ENCODE peak calls at places on chromosomes 12 and 14, in five cellular contexts. O, K, M, H and C are unnamed samples. For H3K4me1, the result is how much of the 10 kb centered on the place peaks cover.

GRCh38 chr12:12181516-12181915 is 85.3 kb downstream of the LRP6 start:
- DNase-seq in O (no peak), K (no peak), M (no peak), H (peak), C (no peak)

GRCh38 chr14:102215522-102216250 is 76.0 kb downstream of the WDR20 start:
- DNase-seq in O (no peak), K (no peak), M (no peak), H (peak), C (no peak)

GRCh38 chr12:30138483-30138882 is 354.7 kb upstream of the TMTC1 start:
- DNase-seq in O (no peak), K (no peak), M (no peak), H (no peak), C (no peak)

GRCh38 chr12:124525927-124526692 is 41.3 kb downstream of the NCOR2 start:
- DNase-seq in O (no peak), K (no peak), M (no peak), H (no peak), C (no peak)

GRCh38 chr14:94685681-94686485 is 73.7 kb downstream of the SERPINA3 start:
- DNase-seq in O (peak), K (no peak), M (no peak), H (no peak), C (no peak)

GRCh38 chr12:89783321-89784060 is 74.9 kb upstream of the ATP2B1 start:
- DNase-seq in O (no peak), K (no peak), M (no peak), H (peak), C (no peak)

GRCh38 chr12:108333898-108334699 is 5.0 kb downstream of the CMKLR1 start:
- DNase-seq in O (no peak), K (no peak), M (no peak), H (peak), C (no peak)

GRCh38 chr12:94033112-94033511 is 115.3 kb upstream of the PLXNC1 start:
- DNase-seq in O (no peak), K (no peak), M (no peak), H (no peak), C (no peak)

GRCh38 chr14:99754141-99755067 is 38.8 kb upstream of the EML1 start:
- DNase-seq in O (no peak), K (no peak), M (no peak), H (peak), C (peak)

GRCh38 chr12:90896164-90896563 is 58.8 kb downstream of the CCER1 start:
- DNase-seq in O (no peak), K (no peak), M (no peak), H (peak), C (no peak)

GRCh38 chr12:92503977-92504966 is 198.5 kb upstream of the PLEKHG7 start:
- DNase-seq in O (no peak), K (no peak), M (peak), H (no peak), C (no peak)

GRCh38 chr12:107884769-107885694 is 110.5 kb downstream of the ASCL4 start:
- DNase-seq in O (no peak), K (no peak), M (peak), H (peak), C (peak)

GRCh38 chr14:39469094-39469710 is 37.0 kb upstream of the FBXO33 start:
- DNase-seq in O (no peak), K (no peak), M (no peak), H (no peak), C (no peak)

GRCh38 chr14:34857689-34858449 is 17.3 kb downstream of the BAZ1A start:
- DNase-seq in O (no peak), K (no peak), M (no peak), H (no peak), C (no peak)

GRCh38 chr12:14768823-14769405 is 34.4 kb downstream of the WBP11 start:
- DNase-seq in O (no peak), K (no peak), M (peak), H (peak), C (peak)

GRCh38 chr12:33586576-33586975 is 147.0 kb upstream of the SYT10 start:
- DNase-seq in O (no peak), K (no peak), M (no peak), H (no peak), C (no peak)

GRCh38 chr14:81062816-81063215 is 107.4 kb downstream of the TSHR start:
- DNase-seq in O (no peak), K (no peak), M (no peak), H (peak), C (no peak)

GRCh38 chr12:132483612-132484011 is 6.3 kb upstream of the FBRSL1 start:
- DNase-seq in O (no peak), K (no peak), M (no peak), H (no peak), C (no peak)

GRCh38 chr14:101709962-101710891 is 51.3 kb upstream of the PPP2R5C start:
- DNase-seq in O (peak), K (no peak), M (peak), H (no peak), C (no peak)

GRCh38 chr14:49461529-49462401 is 124.4 kb downstream of the RPS29 start:
- DNase-seq in O (no peak), K (peak), M (peak), H (peak), C (no peak)

GRCh38 chr14:50928002-50928635 is 16.2 kb downstream of the PYGL start:
- DNase-seq in O (no peak), K (no peak), M (no peak), H (peak), C (no peak)

GRCh38 chr12:123071401-123072304 is 79.2 kb downstream of the PITPNM2 start:
- DNase-seq in O (peak), K (no peak), M (no peak), H (no peak), C (no peak)

GRCh38 chr12:16555630-16556029 is 50.3 kb downstream of the LMO3 start:
- DNase-seq in O (no peak), K (no peak), M (no peak), H (peak), C (no peak)

GRCh38 chr14:76489667-76490066 is 113.7 kb downstream of the ESRRB start:
- DNase-seq in O (no peak), K (no peak), M (no peak), H (no peak), C (no peak)

GRCh38 chr12:110641512-110641911 is 27.6 kb downstream of the TCTN1 start:
- DNase-seq in O (no peak), K (no peak), M (no peak), H (no peak), C (no peak)

GRCh38 chr14:100679707-100680438 is 46.8 kb upstream of the DLK1 start:
- DNase-seq in O (no peak), K (no peak), M (no peak), H (peak), C (no peak)

GRCh38 chr12:6428326-6428725 is 16.4 kb upstream of the CD27 start:
- DNase-seq in O (no peak), K (no peak), M (no peak), H (no peak), C (no peak)

GRCh38 chr12:6434205-6435180 is 10.3 kb upstream of the CD27 start:
- DNase-seq in O (peak), K (peak), M (no peak), H (no peak), C (no peak)

GRCh38 chr12:6430124-6430989 is 14.4 kb upstream of the CD27 start:
- DNase-seq in O (peak), K (peak), M (peak), H (peak), C (peak)

GRCh38 chr12:6432991-6433390 is 11.8 kb upstream of the CD27 start:
- DNase-seq in O (no peak), K (peak), M (no peak), H (no peak), C (no peak)

GRCh38 chr12:6430990-6431353 is 13.8 kb upstream of the CD27 start:
- DNase-seq in O (peak), K (no peak), M (peak), H (peak), C (no peak)
- H3K4me1 ChIP-seq in O (under half), K (half or more), M (under half), H (under half), C (under half)

GRCh38 chr14:33017016-33017415 is 78.3 kb downstream of the NPAS3 start:
- DNase-seq in O (no peak), K (no peak), M (no peak), H (no peak), C (no peak)

GRCh38 chr14:33019346-33019745 is 80.7 kb downstream of the NPAS3 start:
- DNase-seq in O (no peak), K (no peak), M (no peak), H (no peak), C (no peak)

GRCh38 chr14:33014710-33015109 is 76.0 kb downstream of the NPAS3 start:
- DNase-seq in O (no peak), K (no peak), M (no peak), H (no peak), C (no peak)

DNA sequence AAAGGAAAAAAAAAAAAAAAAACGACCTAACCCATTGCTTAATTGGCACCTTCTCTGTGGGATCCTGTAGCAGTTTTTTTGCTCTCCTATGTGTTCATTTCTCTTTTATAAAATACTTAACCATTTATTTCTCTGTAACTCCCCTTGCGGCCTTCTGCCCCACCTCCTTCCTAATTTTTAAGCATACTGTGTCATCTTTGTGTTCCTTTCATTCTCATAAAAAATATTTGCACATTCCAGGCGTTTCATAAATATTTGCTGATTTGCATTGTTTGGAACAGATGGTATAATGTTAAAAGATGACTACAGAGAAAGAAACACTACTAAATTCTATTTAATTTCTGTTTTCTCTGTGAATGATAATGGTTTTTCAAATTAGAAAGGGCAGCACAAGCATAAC is 77.9 kb downstream of the NPAS3 start:
- DNase-seq in O (no peak), K (no peak), M (no peak), H (peak), C (no peak)
- H3K27ac ChIP-seq in O (no peak), K (no peak), M (no peak), H (no peak), C (no peak)

DNA sequence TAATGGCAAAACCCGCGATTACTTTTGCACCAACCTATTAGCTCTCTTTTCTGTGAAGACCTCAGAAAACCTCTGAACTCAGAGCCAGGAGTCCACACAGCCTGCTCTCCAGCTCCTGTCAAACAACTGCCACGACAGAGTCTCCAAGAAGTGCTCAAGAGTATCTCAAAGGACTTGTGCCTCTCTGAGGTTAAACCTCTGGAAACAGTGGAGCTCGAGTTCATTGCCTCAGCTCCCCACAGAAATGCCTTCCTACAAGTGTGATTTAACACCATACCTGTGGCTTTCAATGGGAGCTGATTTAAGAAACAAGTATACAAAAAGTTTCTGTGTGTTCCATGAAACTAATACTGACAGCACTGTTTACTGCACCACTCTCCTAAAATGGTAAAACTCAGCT is 20.1 kb downstream of the ACTN1 start:
- DNase-seq in O (no peak), K (no peak), M (no peak), H (no peak), C (no peak)
- H3K4me1 ChIP-seq in O (half or more), K (half or more), M (half or more), H (half or more), C (half or more)

GRCh38 chr12:126890097-126890496 is 1376.9 kb upstream of the TMEM132C start:
- DNase-seq in O (no peak), K (no peak), M (no peak), H (no peak), C (no peak)
- H3K27ac ChIP-seq in O (no peak), K (no peak), M (no peak), H (no peak), C (no peak)

GRCh38 chr12:47273191-47273626 is 193.4 kb upstream of the AMIGO2 start:
- DNase-seq in O (no peak), K (no peak), M (no peak), H (no peak), C (no peak)
- H3K4me1 ChIP-seq in O (under half), K (half or more), M (under half), H (half or more), C (under half)

DNA sequence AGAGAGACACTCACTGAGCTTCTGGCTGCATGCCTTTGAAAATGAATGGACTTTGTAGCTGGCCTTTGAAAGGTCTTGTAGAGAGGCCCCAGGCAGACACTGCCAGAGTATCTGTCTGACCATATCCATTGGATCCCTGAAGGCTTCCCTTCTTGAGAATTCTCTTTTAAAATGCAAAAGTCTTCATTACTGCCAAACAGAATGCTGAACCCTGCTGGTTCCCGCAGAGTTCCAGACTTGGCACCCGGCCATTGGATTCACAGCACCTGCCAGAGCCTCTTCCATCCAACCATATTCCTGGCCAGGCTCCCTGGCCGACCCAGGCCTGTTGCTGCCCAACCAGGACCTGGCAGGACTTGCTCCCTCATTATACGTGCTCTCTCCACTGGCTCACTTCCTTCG is 182.5 kb downstream of the GXYLT1 start:
- DNase-seq in O (no peak), K (no peak), M (no peak), H (no peak), C (peak)
- H3K27ac ChIP-seq in O (no peak), K (no peak), M (no peak), H (no peak), C (no peak)

DNA sequence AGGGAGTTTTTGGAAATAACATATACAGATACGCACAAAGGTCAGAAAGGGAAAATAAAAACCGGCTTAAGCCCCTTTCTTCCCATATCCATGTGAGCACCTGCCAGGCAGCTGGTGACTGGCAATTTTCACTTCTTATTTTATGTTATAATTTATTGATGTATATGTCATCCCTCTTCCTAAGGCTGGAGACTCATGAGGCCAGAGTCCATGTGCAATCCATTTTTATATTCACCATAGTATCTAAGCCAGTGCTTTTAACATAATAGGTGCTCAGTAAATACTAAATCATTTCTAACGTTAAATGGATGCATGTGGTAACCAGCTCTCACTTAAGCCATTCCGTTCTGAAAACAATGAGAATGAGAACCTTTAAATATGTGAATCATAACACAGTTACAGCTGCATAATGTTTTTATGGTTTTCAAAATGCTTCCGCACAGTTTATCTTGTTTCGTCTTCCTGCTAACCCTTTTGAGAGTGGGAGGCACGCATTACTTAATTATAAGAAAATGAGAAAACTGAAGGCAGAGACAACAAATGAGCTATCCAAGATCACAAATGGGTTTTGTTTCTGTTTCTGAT is 178.3 kb downstream of the CACNA1C start:
- DNase-seq in O (no peak), K (no peak), M (no peak), H (peak), C (no peak)
- H3K4me1 ChIP-seq in O (under half), K (under half), M (under half), H (under half), C (under half)

DNA sequence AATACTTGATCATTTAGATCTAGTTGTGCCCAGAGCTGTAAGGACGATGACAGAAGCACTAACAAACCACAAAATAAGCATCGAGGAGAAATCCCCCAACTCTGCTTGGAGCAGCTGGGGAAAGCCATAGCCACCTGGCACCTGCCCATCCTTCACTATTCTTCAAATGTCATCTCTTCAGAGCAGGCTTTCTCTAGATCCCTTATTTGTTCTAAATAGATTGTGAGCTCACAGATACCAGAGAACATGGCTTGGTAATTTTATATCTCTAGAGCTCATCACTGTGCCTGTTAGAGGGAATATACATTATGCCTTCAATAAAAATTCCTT is 50.9 kb downstream of the GRIP1 start:
- DNase-seq in O (no peak), K (no peak), M (no peak), H (no peak), C (no peak)
- H3K27ac ChIP-seq in O (no peak), K (no peak), M (no peak), H (no peak), C (no peak)

GRCh38 chr12:53749986-53750811 is 1.6 kb downstream of the CISTR start:
- DNase-seq in O (no peak), K (no peak), M (no peak), H (no peak), C (no peak)
- H3K4me1 ChIP-seq in O (under half), K (under half), M (half or more), H (under half), C (under half)

DNA sequence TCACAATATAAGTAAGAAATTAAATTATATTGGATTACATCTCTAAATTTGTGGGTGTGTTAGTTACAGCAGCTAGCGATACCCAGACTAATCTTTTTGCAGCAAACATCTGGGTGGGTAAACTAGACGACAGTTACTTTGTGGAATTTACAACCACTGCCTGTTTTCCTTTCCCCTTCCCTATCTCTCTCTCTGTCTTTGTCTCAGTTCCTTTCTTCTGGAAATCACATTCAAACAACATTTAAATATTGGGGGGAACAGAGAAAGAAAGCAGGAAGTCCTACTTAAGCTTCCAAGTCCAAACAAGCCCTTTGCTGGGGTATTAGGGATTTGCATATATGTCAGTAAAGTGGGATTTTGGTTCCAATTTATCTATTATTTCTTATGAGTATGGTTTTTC is 97.6 kb downstream of the WIF1 start:
- DNase-seq in O (no peak), K (no peak), M (no peak), H (no peak), C (no peak)
- H3K27ac ChIP-seq in O (no peak), K (no peak), M (no peak), H (no peak), C (no peak)